ENCODE peak calls at places on chromosomes 16 and 17, in four cellular contexts. X is cardiac septum, P is AG04450, E is NCI-H1092 treated with DMSO at 0.1 percent for 48 hours. K is an unnamed sample.
A peak's percentile ranks its signal among the peaks of the same experiment; 100 is the strongest.

GRCh38 chr17:66386789-66387351 is 84.5 kb downstream of the PRKCA start:
- DNase-seq in X (no peak), E (no peak), P (no peak), K (no peak)

GRCh38 chr16:88329726-88330700 is 52.7 kb upstream of the ZNF469 start:
- DNase-seq in X (no peak), P (no peak), E (no peak), K (no peak)

GRCh38 chr16:3625911-3626732 is 14.7 kb upstream of the SLX4 start:
- DNase-seq in X (no peak), P (no peak), E (no peak), K (no peak)

GRCh38 chr16:72530434-72530833 is 358.5 kb upstream of the PMFBP1 start:
- DNase-seq in X (no peak), E (no peak), P (no peak), K (peak; percentile 22)

GRCh38 chr17:51640108-51640622 is 379.8 kb downstream of the UTP18 start:
- DNase-seq in P (no peak), X (no peak), E (no peak), K (no peak)

GRCh38 chr17:75501378-75502071 is 13.8 kb downstream of the CASKIN2 start:
- DNase-seq in X (no peak), E (no peak), P (no peak), K (no peak)

GRCh38 chr16:566475-567361 is at the start of gene NHLRC4:
- DNase-seq in X (peak; percentile 81), P (no peak), E (no peak), K (no peak)

GRCh38 chr17:74115586-74115985 is 87.9 kb upstream of the RPL38 start:
- DNase-seq in P (no peak), E (no peak), X (no peak), K (no peak)

GRCh38 chr17:81064746-81065475 is 30.0 kb downstream of the BAIAP2 start:
- DNase-seq in E (no peak), P (no peak), X (no peak), K (peak; percentile 69)

GRCh38 chr16:54928016-54928356 is 2.7 kb upstream of the IRX5 start:
- DNase-seq in E (no peak), X (no peak), P (no peak), K (no peak)

GRCh38 chr17:78974635-78975591 is 4.8 kb downstream of the LGALS3BP start:
- DNase-seq in P (peak; percentile 55), E (no peak), X (no peak), K (peak; percentile 69)

GRCh38 chr16:813204-813915 is 12.8 kb upstream of the GNG13 start:
- DNase-seq in E (no peak), X (no peak), P (no peak), K (no peak)

GRCh38 chr16:69724981-69725479 is 1.3 kb downstream of the NQO1 start:
- DNase-seq in X (no peak), P (no peak), E (no peak), K (no peak)

GRCh38 chr17:80835816-80836657 is 155.6 kb upstream of the CHMP6 start:
- DNase-seq in P (no peak), E (no peak), X (no peak), K (no peak)

GRCh38 chr16:24992696-24993095 is 22.5 kb downstream of the ARHGAP17 start:
- DNase-seq in P (no peak), E (no peak), X (no peak), K (no peak)

GRCh38 chr17:78290671-78291070 is 59.2 kb downstream of the TMEM235 start:
- DNase-seq in E (no peak), P (no peak), X (no peak), K (no peak)

GRCh38 chr17:1907818-1908698 is 78.3 kb downstream of the RPA1 start:
- DNase-seq in E (no peak), P (no peak), X (no peak), K (no peak)

GRCh38 chr17:77210331-77210730 is 69.6 kb downstream of the SEC14L1 start:
- DNase-seq in P (no peak), E (no peak), X (no peak), K (no peak)

GRCh38 chr16:31038993-31039392 is 5.6 kb downstream of the STX4 start:
- DNase-seq in P (no peak), E (no peak), X (no peak), K (no peak)

GRCh38 chr17:49993423-49994037 is 1.5 kb downstream of the DLX3 start:
- DNase-seq in X (peak; percentile 70), P (no peak), E (no peak), K (no peak)

GRCh38 chr17:59848778-59849177 is 44.0 kb downstream of the TUBD1 start:
- DNase-seq in P (no peak), X (peak; percentile 91), E (no peak), K (peak; percentile 80)

GRCh38 chr17:27226611-27227234 is 67.2 kb upstream of the WSB1 start:
- DNase-seq in E (no peak), P (peak; percentile 37), X (no peak), K (peak; percentile 37)

GRCh38 chr16:50547340-50547865 is 793 bp upstream of the NKD1 start:
- DNase-seq in X (no peak), E (peak; percentile 14), P (no peak), K (no peak)

K was measured in skeletal muscle cell.